ENCODE peak calls at places on chromosome 19, in ten cellular contexts. Q is neuronal stem cell; G is left kidney; R is LoVo; C is lower lobe of right lung; X is neural progenitor cell; H is iris pigment epithelial cell; O is ELF-1; L is stimulated activated CD4-positive, alpha-beta T cell treated with anti-CD3 and anti-CD28 coated beads, Interleukin-2, amount 100 ng/mL, for 48 hours; D is NCI-H1105. M is an unnamed sample.

GRCh38 chr19:10701955-10702307 is 692 bp downstream of the QTRT1 start:
- DNase-seq in Q (peak; percentile 38), G (peak; percentile 77), R (no peak), C (no peak), X (peak; percentile 83), H (no peak), O (peak; percentile 72), L (no peak), D (peak; percentile 7), M (peak; percentile 66)

GRCh38 chr19:27753622-27754021 is 1459.3 kb downstream of the UQCRFS1 start:
- DNase-seq in Q (no peak), G (no peak), R (no peak), C (no peak), X (no peak), H (no peak), O (no peak), L (no peak), D (no peak), M (no peak)

GRCh38 chr19:33277434-33277833 is 24.9 kb downstream of the CEBPA start:
- DNase-seq in Q (no peak), G (no peak), R (no peak), C (no peak), X (no peak), H (no peak), O (no peak), L (no peak), D (no peak), M (no peak)

GRCh38 chr19:7397687-7398086 is 49.0 kb downstream of the ARHGEF18 start:
- DNase-seq in Q (no peak), G (no peak), R (no peak), C (no peak), X (no peak), H (peak; percentile 98), O (no peak), L (no peak), D (no peak), M (no peak)

GRCh38 chr19:49430678-49431329 is 5.6 kb downstream of the GFY start:
- DNase-seq in Q (no peak), G (no peak), R (no peak), C (no peak), X (peak; percentile 38), H (no peak), O (no peak), L (no peak), D (no peak), M (no peak)

GRCh38 chr19:1106841-1107654 is 3.3 kb downstream of the GPX4 start:
- DNase-seq in Q (no peak), G (no peak), R (no peak), C (no peak), X (no peak), H (peak; percentile 74), O (peak; percentile 55), L (no peak), D (no peak), M (no peak)

GRCh38 chr19:50173144-50173543 is 10.1 kb upstream of the IZUMO2 start:
- DNase-seq in Q (no peak), G (peak; percentile 68), R (peak; percentile 80), C (no peak), X (no peak), H (no peak), O (peak; percentile 68), L (no peak), D (no peak), M (no peak)

GRCh38 chr19:11970174-11970573 is 5.3 kb downstream of the ZNF763 start:
- DNase-seq in Q (no peak), G (no peak), R (no peak), C (no peak), X (no peak), H (no peak), O (no peak), L (no peak), D (no peak), M (no peak)

GRCh38 chr19:34120846-34121639 is 51.3 kb upstream of the LSM14A start:
- DNase-seq in Q (no peak), G (peak; percentile 42), R (no peak), C (no peak), X (peak; percentile 60), H (peak; percentile 53), O (peak; percentile 49), L (peak; percentile 54), D (no peak), M (no peak)

GRCh38 chr19:2726904-2727639 is 5.9 kb upstream of the DIRAS1 start:
- DNase-seq in Q (no peak), G (no peak), R (no peak), C (no peak), X (peak; percentile 24), H (no peak), O (peak; percentile 70), L (no peak), D (no peak), M (no peak)